ENCODE peak calls at places on chromosomes 16 and 17, in six cellular contexts. B, S, V, L, M and C are unnamed samples.

GRCh38 chr17:21452377-21453143 is 76.4 kb downstream of the KCNJ12 start:
- DNase-seq in V (peak; percentile 43), S (no peak), M (no peak), B (peak; percentile 45), L (no peak), C (peak; percentile 28)

GRCh38 chr17:48596735-48597491 is 3.3 kb upstream of the HOXB5 start:
- DNase-seq in M (no peak), V (no peak), L (no peak), S (no peak), B (no peak), C (no peak)

GRCh38 chr17:49616546-49617205 is 41.0 kb downstream of the NXPH3 start:
- DNase-seq in M (no peak), B (peak; percentile 52), L (peak; percentile 70), S (no peak), V (no peak), C (peak; percentile 91)

GRCh38 chr16:71709231-71709781 is 15.2 kb downstream of the PHLPP2 start:
- DNase-seq in S (no peak), M (no peak), B (no peak), V (no peak), L (no peak), C (no peak)

GRCh38 chr16:24745791-24746190 is 16.3 kb downstream of the TNRC6A start:
- DNase-seq in B (no peak), S (no peak), L (no peak), M (no peak), V (no peak), C (no peak)

GRCh38 chr16:24721830-24722238 is 7.6 kb upstream of the TNRC6A start:
- DNase-seq in V (no peak), M (no peak), B (no peak), S (peak; percentile 12), L (no peak), C (no peak)

GRCh38 chr16:86964846-86965245 is 352.3 kb downstream of the C16orf95 start:
- DNase-seq in V (no peak), B (no peak), M (no peak), L (no peak), S (no peak), C (no peak)

GRCh38 chr16:26770547-26770946 is 296.2 kb upstream of the C16orf82 start:
- DNase-seq in B (no peak), L (no peak), S (no peak), V (no peak), M (no peak), C (no peak)

GRCh38 chr16:25827709-25828108 is 135.9 kb downstream of the HS3ST4 start:
- DNase-seq in M (no peak), B (no peak), V (no peak), S (no peak), L (no peak), C (no peak)

GRCh38 chr16:84647830-84648594 is at the start of gene KLHL36:
- DNase-seq in V (peak; percentile 15), B (peak; percentile 66), L (peak; percentile 75), M (no peak), S (peak; percentile 65), C (no peak)

GRCh38 chr17:34827008-34827407 is 134.3 kb downstream of the CCT6B start:
- DNase-seq in S (no peak), B (no peak), L (no peak), V (no peak), M (no peak), C (no peak)

GRCh38 chr16:4760221-4760910 is 6.6 kb downstream of the ZNF500 start:
- DNase-seq in L (no peak), V (no peak), M (no peak), S (no peak), B (no peak), C (no peak)

GRCh38 chr17:53428913-53429312 is 393.8 kb upstream of the KIF2B start:
- DNase-seq in B (no peak), V (no peak), M (no peak), S (no peak), L (no peak), C (no peak)

GRCh38 chr17:50100921-50101345 is 5.8 kb downstream of the PDK2 start:
- DNase-seq in L (peak; percentile 45), M (no peak), S (no peak), B (no peak), V (no peak), C (no peak)

GRCh38 chr17:78497115-78497540 is 80.1 kb downstream of the DNAH17 start:
- DNase-seq in M (no peak), B (peak; percentile 70), V (peak; percentile 94), L (peak; percentile 54), S (peak; percentile 27), C (peak; percentile 51)

GRCh38 chr16:23905027-23905426 is 69.2 kb downstream of the PRKCB start:
- DNase-seq in B (no peak), S (no peak), M (no peak), V (no peak), L (no peak), C (peak; percentile 9)

GRCh38 chr17:35460354-35460851 is 11.8 kb upstream of the SLFN13 start:
- DNase-seq in M (no peak), S (peak; percentile 55), L (no peak), B (peak; percentile 88), V (peak; percentile 24), C (no peak)

GRCh38 chr16:11268921-11269375 is at the start of gene TNP2:
- DNase-seq in S (no peak), V (no peak), L (no peak), M (no peak), B (no peak), C (no peak)

GRCh38 chr16:79601092-79601977 is 798 bp upstream of the MAF start:
- DNase-seq in B (peak; percentile 72), L (peak; percentile 68), S (peak; percentile 20), M (no peak), V (no peak), C (no peak)

GRCh38 chr17:67156269-67157199 is 88.5 kb downstream of the HELZ start:
- DNase-seq in B (no peak), M (no peak), V (no peak), S (no peak), L (no peak), C (peak; percentile 76)

GRCh38 chr16:68972008-68972407 is 128.7 kb downstream of the TANGO6 start:
- DNase-seq in M (no peak), V (peak; percentile 79), S (no peak), B (no peak), L (no peak), C (no peak)

GRCh38 chr16:77169650-77170236 is 21.2 kb upstream of the MON1B start:
- DNase-seq in S (no peak), L (no peak), V (peak; percentile 66), B (peak; percentile 47), M (no peak), C (no peak)

GRCh38 chr17:48441231-48441711 is 11.3 kb upstream of the SKAP1 start:
- DNase-seq in M (no peak), L (no peak), S (peak; percentile 42), B (no peak), V (no peak), C (no peak)

GRCh38 chr17:63645775-63646491 is 23.7 kb downstream of the MAP3K3 start:
- DNase-seq in B (no peak), L (no peak), M (no peak), S (no peak), V (no peak), C (no peak)

GRCh38 chr17:19703776-19704371 is 12.5 kb downstream of the SLC47A2 start:
- DNase-seq in V (peak; percentile 88), L (no peak), M (no peak), S (no peak), B (peak; percentile 51), C (no peak)

GRCh38 chr16:53905028-53905427 is 201.1 kb downstream of the FTO start:
- DNase-seq in S (no peak), M (no peak), B (no peak), V (peak; percentile 31), L (no peak), C (no peak)

GRCh38 chr17:82709676-82710498 is 6.6 kb upstream of the FN3KRP start:
- DNase-seq in M (no peak), L (no peak), S (no peak), V (no peak), B (no peak), C (no peak)
- H3K4me3 ChIP-seq in M (no peak overlapping the region), L (no peak overlapping the region), S (no peak overlapping the region), V (no peak overlapping the region), B (no peak overlapping the region), C (no peak overlapping the region)

GRCh38 chr17:39632153-39632941 is 4.6 kb upstream of the STARD3 start:
- DNase-seq in B (peak; percentile 60), M (no peak), S (no peak), V (peak; percentile 77), L (no peak), C (no peak)
- H3K4me3 ChIP-seq in B (no peak overlapping the region), M (no peak overlapping the region), S (no peak overlapping the region), V (no peak overlapping the region), L (no peak overlapping the region), C (no peak overlapping the region)

DNA sequence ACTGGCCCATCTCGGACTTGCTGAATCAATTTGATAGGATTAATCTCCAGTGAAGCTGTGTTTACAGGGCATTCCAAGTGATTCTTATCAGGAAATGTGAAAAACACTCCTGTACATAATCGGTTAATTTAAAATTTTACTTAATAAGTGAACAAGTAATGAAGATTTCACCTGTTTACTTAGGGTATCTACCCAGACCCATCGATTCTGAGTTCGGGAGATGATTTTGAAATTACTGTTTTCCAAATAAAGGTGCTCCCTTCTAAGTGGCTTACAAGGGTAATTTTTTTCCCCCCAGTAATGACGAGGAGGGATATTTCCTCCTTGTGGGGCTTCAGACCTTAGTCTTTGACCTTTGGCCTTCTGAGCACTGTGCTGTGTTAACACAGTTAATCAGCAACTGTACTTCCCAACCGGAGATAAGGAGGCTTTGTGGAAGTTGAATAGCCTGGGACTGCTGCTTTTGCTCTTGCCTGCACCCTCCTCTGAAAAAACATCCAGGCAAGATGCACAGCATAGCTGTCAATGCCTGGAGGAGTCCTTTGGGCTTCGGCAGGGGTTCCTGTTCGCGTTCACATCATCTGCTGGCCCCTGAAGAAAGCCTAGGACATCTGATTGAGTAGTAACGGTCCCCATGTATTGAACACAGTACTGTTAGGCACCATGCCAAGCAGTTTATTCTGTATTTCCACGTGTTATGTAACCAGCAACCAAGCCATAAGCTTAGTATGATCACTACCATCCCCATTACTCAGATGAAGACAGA is 1.8 kb downstream of the FAHD1 start:
- DNase-seq in L (no peak), V (no peak), S (no peak), M (no peak), B (no peak), C (no peak)
- H3K4me3 ChIP-seq in L (no peak overlapping the region), V (no peak overlapping the region), S (no peak overlapping the region), M (no peak overlapping the region), B (peak overlapping the region; percentile 100), C (peak overlapping the region; percentile 99)

GRCh38 chr17:44324092-44324570 is 492 bp downstream of the SLC25A39 start:
- DNase-seq in M (no peak), L (no peak), V (no peak), B (no peak), S (no peak), C (no peak)
- H3K4me3 ChIP-seq in M (peak overlapping the region; percentile 84), L (peak overlapping the region; percentile 67), V (peak overlapping the region; percentile 91), B (peak overlapping the region; percentile 99), S (peak overlapping the region; percentile 85), C (peak overlapping the region; percentile 87)